ENCODE peak calls at places on chromosome 4, in ten cellular contexts. C is A549, W is suprapubic skin, L is IMR-90, P is stomach, U is uterus, H is K562, S is transverse colon, B is HCT116, T is NB4. O is an unnamed sample.

GRCh38 chr4:127210877-127211276 is 421.9 kb upstream of the INTU start:
- DNase-seq in P (no peak), T (no peak), C (no peak), W (no peak), L (no peak), H (no peak), B (no peak), S (no peak), U (peak), O (no peak)

GRCh38 chr4:7328913-7329638 is 105.7 kb downstream of the PSAPL1 start:
- DNase-seq in C (peak), L (peak), H (no peak), U (no peak), B (peak), W (no peak), T (no peak), S (no peak), P (no peak), O (no peak)

GRCh38 chr4:16027114-16027513 is 56.7 kb downstream of the PROM1 start:
- DNase-seq in W (no peak), U (no peak), P (no peak), B (no peak), L (no peak), H (no peak), T (no peak), S (no peak), C (no peak), O (no peak)

GRCh38 chr4:89661490-89661889 is 175.5 kb downstream of the SNCA start:
- DNase-seq in T (no peak), U (no peak), W (no peak), S (no peak), C (no peak), B (no peak), P (no peak), L (peak), H (no peak), O (no peak)

GRCh38 chr4:128913228-128913627 is 103.7 kb downstream of the JADE1 start:
- DNase-seq in U (no peak), L (no peak), H (no peak), S (no peak), B (no peak), C (no peak), P (no peak), W (no peak), T (peak), O (no peak)

GRCh38 chr4:167238226-167238625 is 3.9 kb upstream of the SPOCK3 start:
- DNase-seq in L (no peak), W (no peak), P (no peak), C (no peak), B (no peak), H (no peak), T (no peak), U (no peak), S (no peak), O (no peak)

GRCh38 chr4:121998024-121998423 is 46.2 kb upstream of the TRPC3 start:
- DNase-seq in P (no peak), C (peak), W (no peak), S (no peak), H (no peak), L (no peak), B (no peak), T (peak), U (no peak), O (no peak)

GRCh38 chr4:70522626-70523025 is 4.3 kb downstream of the AMTN start:
- DNase-seq in U (no peak), B (no peak), W (no peak), P (no peak), C (no peak), T (no peak), H (no peak), L (no peak), S (no peak), O (no peak)

GRCh38 chr4:157994863-157995262 is 178.0 kb downstream of the GASK1B start:
- DNase-seq in T (no peak), L (no peak), U (no peak), B (no peak), W (no peak), P (no peak), S (no peak), H (no peak), C (peak), O (no peak)

GRCh38 chr4:83112239-83112638 is 2.3 kb downstream of the PLAC8 start:
- DNase-seq in C (no peak), U (no peak), S (peak), T (peak), W (no peak), B (no peak), L (no peak), H (no peak), P (no peak), O (no peak)

GRCh38 chr4:100224160-100224559 is 33.9 kb upstream of the DDIT4L start:
- DNase-seq in C (no peak), B (no peak), T (no peak), P (no peak), L (no peak), U (no peak), S (no peak), H (no peak), W (no peak), O (no peak)

GRCh38 chr4:176588436-176588835 is 204.3 kb downstream of the VEGFC start:
- DNase-seq in H (no peak), U (no peak), S (no peak), L (no peak), B (no peak), C (no peak), W (no peak), P (no peak), T (no peak), O (no peak)

GRCh38 chr4:90852232-90852631 is 725.0 kb downstream of the CCSER1 start:
- DNase-seq in U (no peak), L (no peak), P (no peak), B (no peak), C (no peak), S (no peak), T (no peak), H (no peak), W (no peak), O (no peak)

GRCh38 chr4:1518997-1519700 is 112.9 kb upstream of the NKX1-1 start:
- DNase-seq in W (no peak), U (no peak), L (no peak), C (no peak), T (no peak), B (no peak), H (no peak), S (no peak), P (no peak), O (no peak)

GRCh38 chr4:83011779-83012630 is 1.4 kb upstream of the LIN54 start:
- DNase-seq in H (no peak), B (no peak), P (peak), C (peak), U (peak), S (peak), W (peak), T (peak), L (peak), O (peak)

GRCh38 chr4:122674371-122674770 is 53.5 kb upstream of the IL21 start:
- DNase-seq in U (no peak), B (no peak), L (no peak), T (no peak), S (no peak), H (no peak), W (no peak), P (no peak), C (no peak), O (no peak)

GRCh38 chr4:186643501-186644315 is 79.9 kb downstream of the FAT1 start:
- DNase-seq in W (no peak), T (peak), C (peak), L (peak), P (no peak), H (no peak), U (no peak), S (no peak), B (no peak), O (no peak)

GRCh38 chr4:151744614-151745013 is 16.2 kb downstream of the GATB start:
- DNase-seq in P (no peak), W (no peak), B (peak), T (no peak), S (no peak), L (peak), U (no peak), H (peak), C (peak), O (no peak)

GRCh38 chr4:112403072-112403945 is 106.1 kb downstream of the ALPK1 start:
- DNase-seq in H (no peak), S (no peak), U (no peak), W (no peak), L (peak), B (no peak), P (no peak), C (no peak), T (no peak), O (no peak)

DNA sequence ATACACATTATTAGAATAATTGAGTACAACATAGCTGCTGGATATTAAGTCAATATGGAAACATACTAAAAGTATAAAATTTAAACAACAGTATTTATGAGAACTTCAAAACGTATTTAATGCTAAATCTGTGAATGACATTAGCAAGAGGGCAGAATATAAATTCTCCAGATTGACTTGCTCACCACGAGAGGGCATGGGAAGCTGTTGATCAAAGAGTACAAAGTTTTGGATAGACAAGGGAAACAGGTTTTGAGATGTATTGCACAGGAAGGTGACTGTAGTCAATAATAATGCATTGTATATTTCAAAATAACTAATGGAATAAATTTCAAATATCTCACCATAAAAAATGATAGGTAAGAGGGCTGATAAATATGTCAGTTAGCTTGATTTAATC is 768.2 kb downstream of the CENPC start:
- DNase-seq in S (no peak), H (no peak), C (no peak), L (no peak), B (no peak), P (no peak), W (no peak), U (no peak), T (no peak), O (no peak)
- TF ChIP-seq CTCF in S (no peak), H (no peak), C (no peak), L (no peak), B (no peak), P (no peak), W (no peak), U (no peak), T (no peak), O (no peak)

GRCh38 chr4:54657556-54658313 is at the start of gene KIT:
- DNase-seq in B (no peak), C (no peak), H (peak), U (peak), S (peak), P (peak), L (peak), T (peak), W (peak), O (peak)
- TF ChIP-seq POLR2A in B (no peak), C (no peak), H (no peak), U (no peak), S (peak), P (no peak), L (no peak), T (no peak), W (peak), O (no peak)

GRCh38 chr4:168811793-168812651 is 198.0 kb downstream of the CBR4 start:
- DNase-seq in C (no peak), W (no peak), S (no peak), T (no peak), U (peak), L (peak), H (no peak), B (no peak), P (no peak), O (no peak)

GRCh38 chr4:168811207-168811606 is 198.8 kb downstream of the CBR4 start:
- DNase-seq in S (no peak), H (no peak), C (no peak), B (no peak), L (no peak), W (no peak), U (no peak), T (no peak), P (peak), O (no peak)

GRCh38 chr4:168812806-168813205 is 197.2 kb downstream of the CBR4 start:
- DNase-seq in U (no peak), B (no peak), C (no peak), P (no peak), W (no peak), H (no peak), S (no peak), L (no peak), T (no peak), O (no peak)

GRCh38 chr4:168817418-168817817 is 192.6 kb downstream of the CBR4 start:
- DNase-seq in U (no peak), H (no peak), C (no peak), B (no peak), S (no peak), P (no peak), W (no peak), T (no peak), L (no peak), O (no peak)

GRCh38 chr4:168815373-168816345 is 194.4 kb downstream of the CBR4 start:
- DNase-seq in T (no peak), L (peak), B (no peak), P (no peak), H (no peak), U (no peak), W (no peak), C (no peak), S (no peak), O (no peak)
- H3K4me3 ChIP-seq in T (no peak), L (peak), B (no peak), P (no peak), H (no peak), U (peak), W (no peak), C (no peak), S (no peak), O (no peak)

GRCh38 chr4:14749910-14750309 is 252.4 kb upstream of the CPEB2 start:
- DNase-seq in U (no peak), P (peak), S (peak), L (no peak), H (no peak), B (no peak), W (no peak), C (peak), T (peak), O (no peak)
- TF ChIP-seq CTCF in U (peak), P (no peak), S (peak), L (no peak), H (no peak), B (no peak), W (no peak), C (no peak), T (peak), O (no peak)

DNA sequence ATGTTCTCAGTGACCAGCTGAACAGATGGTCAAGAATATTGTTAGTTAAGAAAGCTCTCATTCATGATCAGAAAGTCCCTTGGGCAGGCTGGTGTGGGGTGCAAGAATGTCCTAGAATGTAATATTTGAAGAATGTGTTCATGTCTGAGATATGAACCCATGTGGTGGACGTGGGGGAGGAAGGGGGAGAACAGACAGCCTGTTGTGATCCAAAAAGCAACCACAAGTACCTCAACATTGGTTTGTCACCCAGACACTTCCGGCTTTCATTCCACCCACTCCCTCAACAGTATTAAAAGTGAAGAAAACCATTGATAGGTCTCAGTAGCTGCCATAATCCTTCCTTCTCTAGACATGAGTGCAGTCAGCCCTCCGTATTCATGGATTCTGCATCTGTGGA is 82.2 kb downstream of the MAML3 start:
- DNase-seq in S (peak), C (no peak), W (no peak), B (no peak), H (no peak), T (peak), L (peak), U (no peak), P (no peak), O (no peak)
- TF ChIP-seq POLR2A in S (no peak), C (no peak), W (no peak), B (no peak), H (no peak), T (no peak), L (peak), U (no peak), P (no peak), O (no peak)

GRCh38 chr4:184669251-184669650 is 19.7 kb downstream of the PRIMPOL start:
- DNase-seq in T (no peak), P (no peak), B (no peak), C (no peak), W (no peak), S (no peak), L (no peak), H (no peak), U (no peak), O (no peak)
- H3K4me3 ChIP-seq in T (no peak), P (no peak), B (no peak), C (no peak), W (no peak), S (no peak), L (no peak), H (no peak), U (no peak), O (no peak)

GRCh38 chr4:27000820-27001219 is 140.2 kb downstream of the STIM2 start:
- DNase-seq in H (no peak), C (peak), P (no peak), L (no peak), B (no peak), S (no peak), W (no peak), T (peak), U (no peak), O (no peak)

GRCh38 chr4:26999689-27000088 is 139.0 kb downstream of the STIM2 start:
- DNase-seq in B (no peak), W (no peak), T (no peak), H (no peak), L (no peak), C (no peak), S (no peak), U (no peak), P (no peak), O (no peak)

GRCh38 chr4:27003602-27004238 is 143.1 kb downstream of the STIM2 start:
- DNase-seq in P (no peak), T (peak), U (no peak), B (no peak), C (no peak), H (no peak), L (peak), W (no peak), S (no peak), O (no peak)

GRCh38 chr4:27000122-27000521 is 139.5 kb downstream of the STIM2 start:
- DNase-seq in T (no peak), U (no peak), P (no peak), L (no peak), S (no peak), W (no peak), C (no peak), H (no peak), B (no peak), O (no peak)

GRCh38 chr4:27001398-27002164 is 140.9 kb downstream of the STIM2 start:
- DNase-seq in B (no peak), W (no peak), S (no peak), T (no peak), C (no peak), P (no peak), H (no peak), L (no peak), U (no peak), O (no peak)
- TF ChIP-seq CTCF in B (no peak), W (no peak), S (no peak), T (no peak), C (no peak), P (no peak), H (peak), L (no peak), U (no peak), O (no peak)

GRCh38 chr4:26288308-26288982 is 32.4 kb upstream of the RBPJ start:
- DNase-seq in U (no peak), T (peak), C (peak), L (peak), W (no peak), H (no peak), P (no peak), S (no peak), B (no peak), O (no peak)
- TF ChIP-seq POLR2A in U (no peak), T (peak), C (no peak), L (no peak), W (no peak), H (no peak), P (no peak), S (no peak), B (no peak), O (no peak)

DNA sequence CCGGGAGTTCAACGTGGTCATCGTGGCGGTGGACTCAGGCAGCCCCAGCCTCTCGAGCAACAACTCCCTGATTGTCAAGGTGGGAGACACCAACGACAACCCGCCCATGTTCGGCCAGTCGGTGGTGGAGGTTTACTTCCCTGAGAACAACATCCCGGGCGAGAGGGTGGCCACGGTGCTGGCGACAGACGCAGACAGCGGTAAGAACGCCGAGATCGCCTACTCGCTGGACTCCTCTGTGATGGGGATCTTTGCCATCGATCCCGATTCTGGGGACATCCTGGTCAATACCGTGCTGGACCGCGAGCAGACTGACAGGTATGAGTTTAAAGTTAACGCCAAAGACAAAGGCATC is 2.7 kb downstream of the PCDH7 start:
- DNase-seq in B (no peak), U (no peak), W (no peak), L (no peak), S (no peak), T (no peak), P (no peak), H (no peak), C (no peak), O (no peak)
- H3K4me3 ChIP-seq in B (no peak), U (peak), W (peak), L (peak), S (peak), T (no peak), P (peak), H (no peak), C (no peak), O (no peak)

O was measured in lower leg skin.